ENCODE peak calls at places on chromosome 6, in four cellular contexts. One of them, this sample, is unnamed. For H3K4me1, the result is how much of the 10 kb centered on the place peaks cover.

GRCh38 chr6:168156742-168157265 is 77.8 kb upstream of the FRMD1 start:
- DNase-seq in sigmoid colon: peak
- DNase-seq in spleen: no peak
- DNase-seq in HCT116: no peak
- DNase-seq in this sample: no peak

GRCh38 chr6:161057103-161058091 is 65.8 kb downstream of the MAP3K4 start:
- DNase-seq in HCT116: no peak
- DNase-seq in sigmoid colon: no peak
- DNase-seq in spleen: no peak
- DNase-seq in this sample: no peak

GRCh38 chr6:91754691-91755090 is 1167.8 kb upstream of the MAP3K7 start:
- DNase-seq in sigmoid colon: no peak
- DNase-seq in HCT116: no peak
- DNase-seq in spleen: no peak
- DNase-seq in this sample: no peak

GRCh38 chr6:75633045-75633444 is 31.4 kb downstream of the SENP6 start:
- DNase-seq in spleen: no peak
- DNase-seq in sigmoid colon: no peak
- DNase-seq in HCT116: no peak
- DNase-seq in this sample: no peak

GRCh38 chr6:16306334-16306733 is 67.9 kb downstream of the GMPR start:
- DNase-seq in HCT116: no peak
- DNase-seq in sigmoid colon: no peak
- DNase-seq in spleen: no peak
- DNase-seq in this sample: no peak

GRCh38 chr6:89468998-89469397 is 36.0 kb downstream of the ANKRD6 start:
- DNase-seq in sigmoid colon: no peak
- DNase-seq in HCT116: no peak
- DNase-seq in spleen: no peak
- DNase-seq in this sample: no peak

GRCh38 chr6:121881974-121882667 is 446.7 kb downstream of the GJA1 start:
- DNase-seq in HCT116: no peak
- DNase-seq in sigmoid colon: no peak
- DNase-seq in spleen: no peak
- DNase-seq in this sample: no peak

GRCh38 chr6:116329156-116329555 is 41.6 kb upstream of the DSE start:
- DNase-seq in sigmoid colon: no peak
- DNase-seq in spleen: no peak
- DNase-seq in HCT116: no peak
- DNase-seq in this sample: no peak

GRCh38 chr6:36682328-36683144 is 4.0 kb downstream of the CDKN1A start:
- DNase-seq in spleen: peak
- DNase-seq in sigmoid colon: peak
- DNase-seq in HCT116: no peak
- DNase-seq in this sample: peak

GRCh38 chr6:84762220-84762940 is 2.0 kb downstream of the TBX18 start:
- DNase-seq in HCT116: no peak
- DNase-seq in sigmoid colon: no peak
- DNase-seq in spleen: no peak
- DNase-seq in this sample: no peak

GRCh38 chr6:145017516-145017915 is 717.8 kb downstream of the EPM2A start:
- DNase-seq in sigmoid colon: no peak
- DNase-seq in spleen: no peak
- DNase-seq in HCT116: no peak
- DNase-seq in this sample: no peak

GRCh38 chr6:71510856-71511255 is 222.2 kb downstream of the OGFRL1 start:
- DNase-seq in HCT116: no peak
- DNase-seq in sigmoid colon: no peak
- DNase-seq in spleen: no peak
- DNase-seq in this sample: no peak

GRCh38 chr6:48229849-48230248 is 118.9 kb upstream of the PTCHD4 start:
- DNase-seq in spleen: no peak
- DNase-seq in sigmoid colon: no peak
- DNase-seq in HCT116: no peak
- DNase-seq in this sample: no peak

GRCh38 chr6:5205877-5206840 is 54.6 kb downstream of the LYRM4 start:
- DNase-seq in HCT116: no peak
- DNase-seq in spleen: no peak
- DNase-seq in sigmoid colon: peak
- DNase-seq in this sample: peak

GRCh38 chr6:113560908-113561307 is 296.2 kb upstream of the MARCKS start:
- DNase-seq in sigmoid colon: no peak
- DNase-seq in spleen: no peak
- DNase-seq in HCT116: peak
- DNase-seq in this sample: no peak

GRCh38 chr6:170298688-170299087 is 7.8 kb upstream of the DLL1 start:
- DNase-seq in sigmoid colon: no peak
- DNase-seq in HCT116: no peak
- DNase-seq in spleen: no peak
- DNase-seq in this sample: no peak

GRCh38 chr6:145815875-145816274 is 1.3 kb upstream of the FBXO30 start:
- DNase-seq in HCT116: no peak
- DNase-seq in sigmoid colon: no peak
- DNase-seq in spleen: no peak
- DNase-seq in this sample: no peak

GRCh38 chr6:167113935-167114910 is 8.7 kb upstream of the CCR6 start:
- DNase-seq in spleen: peak
- DNase-seq in sigmoid colon: no peak
- DNase-seq in HCT116: no peak
- DNase-seq in this sample: no peak

GRCh38 chr6:167115054-167115453 is 7.8 kb upstream of the CCR6 start:
- DNase-seq in spleen: no peak
- DNase-seq in HCT116: no peak
- DNase-seq in sigmoid colon: no peak
- DNase-seq in this sample: no peak

GRCh38 chr6:167111597-167111996 is 11.3 kb upstream of the CCR6 start:
- DNase-seq in HCT116: no peak
- DNase-seq in spleen: no peak
- DNase-seq in sigmoid colon: no peak
- DNase-seq in this sample: no peak

GRCh38 chr6:167112421-167112820 is 10.5 kb upstream of the CCR6 start:
- DNase-seq in spleen: peak
- DNase-seq in HCT116: no peak
- DNase-seq in sigmoid colon: no peak
- DNase-seq in this sample: no peak

DNA sequence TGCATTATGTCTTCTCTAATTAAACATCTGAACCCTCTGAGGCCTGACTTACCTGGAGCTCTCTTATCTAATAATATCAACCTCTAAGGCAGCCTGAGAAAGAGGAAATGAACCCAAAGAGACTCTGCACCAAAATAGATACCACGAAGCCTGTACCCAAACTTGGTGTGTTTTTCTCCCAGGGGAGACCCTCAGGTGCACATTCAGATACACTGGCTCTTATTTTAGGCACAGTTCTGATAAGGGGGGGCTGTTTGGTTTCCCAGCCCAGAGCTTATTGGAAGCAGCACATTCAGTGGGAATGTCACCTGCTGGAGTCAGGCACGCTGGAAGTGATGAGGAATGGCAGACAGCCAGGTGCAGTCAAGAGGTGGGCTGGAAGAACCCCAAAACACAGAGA is 9.8 kb upstream of the CCR6 start:
- DNase-seq in spleen: no peak
- DNase-seq in HCT116: no peak
- DNase-seq in sigmoid colon: no peak
- DNase-seq in this sample: no peak
- H3K4me1 ChIP-seq in spleen: under half
- H3K4me1 ChIP-seq in HCT116: under half
- H3K4me1 ChIP-seq in sigmoid colon: under half
- H3K4me1 ChIP-seq in this sample: under half

GRCh38 chr6:42440027-42440426 is 11.7 kb downstream of the TRERF1 start:
- DNase-seq in sigmoid colon: no peak
- DNase-seq in spleen: no peak
- DNase-seq in HCT116: no peak
- DNase-seq in this sample: no peak

GRCh38 chr6:42441661-42442081 is 10.1 kb downstream of the TRERF1 start:
- DNase-seq in HCT116: no peak
- DNase-seq in sigmoid colon: no peak
- DNase-seq in spleen: no peak
- DNase-seq in this sample: no peak

GRCh38 chr6:42443312-42444075 is 8.2 kb downstream of the TRERF1 start:
- DNase-seq in HCT116: no peak
- DNase-seq in sigmoid colon: no peak
- DNase-seq in spleen: no peak
- DNase-seq in this sample: no peak

GRCh38 chr6:42436825-42437224 is 14.9 kb downstream of the TRERF1 start:
- DNase-seq in HCT116: no peak
- DNase-seq in sigmoid colon: no peak
- DNase-seq in spleen: no peak
- DNase-seq in this sample: no peak

GRCh38 chr6:42441059-42441471 is 10.7 kb downstream of the TRERF1 start:
- DNase-seq in HCT116: no peak
- DNase-seq in spleen: no peak
- DNase-seq in sigmoid colon: no peak
- DNase-seq in this sample: no peak
- H3K4me1 ChIP-seq in HCT116: under half
- H3K4me1 ChIP-seq in spleen: under half
- H3K4me1 ChIP-seq in sigmoid colon: half or more
- H3K4me1 ChIP-seq in this sample: under half

GRCh38 chr6:117502580-117502979 is 20.1 kb downstream of the DCBLD1 start:
- DNase-seq in spleen: no peak
- DNase-seq in HCT116: no peak
- DNase-seq in sigmoid colon: no peak
- DNase-seq in this sample: no peak
- H3K4me1 ChIP-seq in spleen: under half
- H3K4me1 ChIP-seq in HCT116: under half
- H3K4me1 ChIP-seq in sigmoid colon: under half
- H3K4me1 ChIP-seq in this sample: under half

DNA sequence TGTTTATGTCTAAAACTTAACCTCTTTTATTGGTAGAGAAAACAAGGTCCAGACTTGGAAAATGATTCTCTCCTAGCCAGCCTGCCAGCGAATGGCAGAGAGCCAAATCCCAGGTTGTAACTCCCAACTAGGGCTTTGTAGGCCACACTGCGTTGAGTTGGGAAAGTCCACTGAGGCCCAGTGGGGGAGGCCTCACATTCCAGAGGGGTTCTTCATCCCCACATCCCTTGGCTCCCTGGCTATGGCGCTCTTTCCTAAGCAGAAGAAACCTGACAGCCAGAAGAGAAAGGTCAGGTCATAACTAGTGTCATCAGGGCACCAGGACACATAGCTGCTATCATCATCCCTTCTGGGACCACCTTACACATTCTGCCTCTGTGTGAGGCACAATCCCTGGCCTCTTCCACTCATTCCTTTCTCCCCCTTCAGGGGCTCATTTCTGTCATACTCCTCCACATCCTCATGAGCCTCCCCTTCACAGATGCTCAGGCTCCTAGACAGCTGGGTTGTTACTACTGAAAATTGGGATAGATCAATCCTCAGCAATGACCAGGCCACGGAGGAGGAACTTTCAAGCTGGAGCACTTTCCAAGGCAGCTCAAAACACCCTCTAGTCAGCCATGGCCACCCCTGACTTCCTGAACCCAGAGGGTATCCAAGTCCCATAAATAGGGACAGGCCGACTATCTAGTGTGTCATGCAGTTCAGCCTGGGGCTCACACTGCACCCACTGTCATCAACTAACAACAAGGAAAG is 48.6 kb downstream of the TCP11 start:
- DNase-seq in spleen: no peak
- DNase-seq in sigmoid colon: peak
- DNase-seq in HCT116: no peak
- DNase-seq in this sample: peak
- H3K4me1 ChIP-seq in spleen: under half
- H3K4me1 ChIP-seq in sigmoid colon: half or more
- H3K4me1 ChIP-seq in HCT116: under half
- H3K4me1 ChIP-seq in this sample: under half

This sample was measured in lung.